ENCODE peak calls at places on chromosome 1, in six cellular contexts. One of them, this sample, is unnamed.

GRCh38 chr1:160520999-160521398 is 2.1 kb downstream of the SLAMF6 start:
- DNase-seq in activated T-helper 1 cell treated with Interleukin-2 at 50 U/mL for 16 hours: no peak
- DNase-seq in activated CD4-positive, alpha-beta T cell treated with anti-CD3 and anti-CD28 coated beads, Interleukin-2, amount 10 ng/mL, durations not matched to agents 7 days and 5 days: no peak
- DNase-seq in stromal cell of bone marrow: no peak
- DNase-seq in GDM1: no peak
- DNase-seq in GM03348: no peak
- DNase-seq in this sample: no peak

GRCh38 chr1:85544689-85545203 is 35.8 kb upstream of the CCN1 start:
- DNase-seq in activated T-helper 1 cell treated with Interleukin-2 at 50 U/mL for 16 hours: no peak
- DNase-seq in GM03348: peak
- DNase-seq in activated CD4-positive, alpha-beta T cell treated with anti-CD3 and anti-CD28 coated beads, Interleukin-2, amount 10 ng/mL, durations not matched to agents 7 days and 5 days: no peak
- DNase-seq in GDM1: no peak
- DNase-seq in stromal cell of bone marrow: peak
- DNase-seq in this sample: no peak

GRCh38 chr1:216721878-216722277 is 1.4 kb downstream of the ESRRG start:
- DNase-seq in GM03348: no peak
- DNase-seq in GDM1: no peak
- DNase-seq in activated T-helper 1 cell treated with Interleukin-2 at 50 U/mL for 16 hours: no peak
- DNase-seq in stromal cell of bone marrow: no peak
- DNase-seq in activated CD4-positive, alpha-beta T cell treated with anti-CD3 and anti-CD28 coated beads, Interleukin-2, amount 10 ng/mL, durations not matched to agents 7 days and 5 days: no peak
- DNase-seq in this sample: no peak

GRCh38 chr1:156241311-156241811 is 623 bp upstream of the BGLAP start:
- DNase-seq in GM03348: peak
- DNase-seq in activated CD4-positive, alpha-beta T cell treated with anti-CD3 and anti-CD28 coated beads, Interleukin-2, amount 10 ng/mL, durations not matched to agents 7 days and 5 days: no peak
- DNase-seq in GDM1: no peak
- DNase-seq in stromal cell of bone marrow: peak
- DNase-seq in activated T-helper 1 cell treated with Interleukin-2 at 50 U/mL for 16 hours: no peak
- DNase-seq in this sample: no peak

GRCh38 chr1:241641748-241642592 is 1.8 kb upstream of the CHML start:
- DNase-seq in GDM1: no peak
- DNase-seq in stromal cell of bone marrow: no peak
- DNase-seq in activated CD4-positive, alpha-beta T cell treated with anti-CD3 and anti-CD28 coated beads, Interleukin-2, amount 10 ng/mL, durations not matched to agents 7 days and 5 days: no peak
- DNase-seq in GM03348: no peak
- DNase-seq in activated T-helper 1 cell treated with Interleukin-2 at 50 U/mL for 16 hours: no peak
- DNase-seq in this sample: no peak

GRCh38 chr1:101257500-101258325 is 20.9 kb downstream of the S1PR1 start:
- DNase-seq in GM03348: no peak
- DNase-seq in GDM1: peak
- DNase-seq in stromal cell of bone marrow: no peak
- DNase-seq in activated T-helper 1 cell treated with Interleukin-2 at 50 U/mL for 16 hours: no peak
- DNase-seq in activated CD4-positive, alpha-beta T cell treated with anti-CD3 and anti-CD28 coated beads, Interleukin-2, amount 10 ng/mL, durations not matched to agents 7 days and 5 days: peak
- DNase-seq in this sample: no peak

GRCh38 chr1:200099040-200099439 is 71.5 kb downstream of the NR5A2 start:
- DNase-seq in stromal cell of bone marrow: no peak
- DNase-seq in GM03348: peak
- DNase-seq in GDM1: no peak
- DNase-seq in activated CD4-positive, alpha-beta T cell treated with anti-CD3 and anti-CD28 coated beads, Interleukin-2, amount 10 ng/mL, durations not matched to agents 7 days and 5 days: no peak
- DNase-seq in activated T-helper 1 cell treated with Interleukin-2 at 50 U/mL for 16 hours: no peak
- DNase-seq in this sample: no peak

GRCh38 chr1:86774305-86775304 is 70.2 kb downstream of the SH3GLB1 start:
- DNase-seq in GDM1: peak
- DNase-seq in GM03348: peak
- DNase-seq in activated CD4-positive, alpha-beta T cell treated with anti-CD3 and anti-CD28 coated beads, Interleukin-2, amount 10 ng/mL, durations not matched to agents 7 days and 5 days: peak
- DNase-seq in stromal cell of bone marrow: peak
- DNase-seq in activated T-helper 1 cell treated with Interleukin-2 at 50 U/mL for 16 hours: no peak
- DNase-seq in this sample: no peak

GRCh38 chr1:216836316-216836715 is 113.1 kb upstream of the ESRRG start:
- DNase-seq in activated CD4-positive, alpha-beta T cell treated with anti-CD3 and anti-CD28 coated beads, Interleukin-2, amount 10 ng/mL, durations not matched to agents 7 days and 5 days: no peak
- DNase-seq in GM03348: no peak
- DNase-seq in activated T-helper 1 cell treated with Interleukin-2 at 50 U/mL for 16 hours: no peak
- DNase-seq in GDM1: no peak
- DNase-seq in stromal cell of bone marrow: no peak
- DNase-seq in this sample: no peak

GRCh38 chr1:182366596-182366995 is 25.0 kb downstream of the GLUL start:
- DNase-seq in stromal cell of bone marrow: no peak
- DNase-seq in GM03348: no peak
- DNase-seq in activated CD4-positive, alpha-beta T cell treated with anti-CD3 and anti-CD28 coated beads, Interleukin-2, amount 10 ng/mL, durations not matched to agents 7 days and 5 days: no peak
- DNase-seq in GDM1: no peak
- DNase-seq in activated T-helper 1 cell treated with Interleukin-2 at 50 U/mL for 16 hours: no peak
- DNase-seq in this sample: no peak

GRCh38 chr1:209595032-209595431 is 11.5 kb downstream of the CAMK1G start:
- DNase-seq in stromal cell of bone marrow: no peak
- DNase-seq in activated T-helper 1 cell treated with Interleukin-2 at 50 U/mL for 16 hours: no peak
- DNase-seq in activated CD4-positive, alpha-beta T cell treated with anti-CD3 and anti-CD28 coated beads, Interleukin-2, amount 10 ng/mL, durations not matched to agents 7 days and 5 days: no peak
- DNase-seq in GDM1: no peak
- DNase-seq in GM03348: no peak
- DNase-seq in this sample: no peak

GRCh38 chr1:120179420-120180348 is 3.4 kb upstream of the SEC22B start:
- DNase-seq in stromal cell of bone marrow: peak
- DNase-seq in GDM1: no peak
- DNase-seq in activated CD4-positive, alpha-beta T cell treated with anti-CD3 and anti-CD28 coated beads, Interleukin-2, amount 10 ng/mL, durations not matched to agents 7 days and 5 days: no peak
- DNase-seq in GM03348: peak
- DNase-seq in activated T-helper 1 cell treated with Interleukin-2 at 50 U/mL for 16 hours: no peak
- DNase-seq in this sample: no peak

GRCh38 chr1:50735443-50735842 is 224.6 kb downstream of the FAF1 start:
- DNase-seq in activated CD4-positive, alpha-beta T cell treated with anti-CD3 and anti-CD28 coated beads, Interleukin-2, amount 10 ng/mL, durations not matched to agents 7 days and 5 days: no peak
- DNase-seq in stromal cell of bone marrow: peak
- DNase-seq in activated T-helper 1 cell treated with Interleukin-2 at 50 U/mL for 16 hours: no peak
- DNase-seq in GM03348: peak
- DNase-seq in GDM1: no peak
- DNase-seq in this sample: no peak

GRCh38 chr1:169112241-169112640 is 5.8 kb downstream of the ATP1B1 start:
- DNase-seq in GDM1: no peak
- DNase-seq in GM03348: no peak
- DNase-seq in stromal cell of bone marrow: no peak
- DNase-seq in activated T-helper 1 cell treated with Interleukin-2 at 50 U/mL for 16 hours: no peak
- DNase-seq in activated CD4-positive, alpha-beta T cell treated with anti-CD3 and anti-CD28 coated beads, Interleukin-2, amount 10 ng/mL, durations not matched to agents 7 days and 5 days: no peak
- DNase-seq in this sample: no peak

GRCh38 chr1:182175340-182176068 is 114.0 kb upstream of the ZNF648 start:
- DNase-seq in stromal cell of bone marrow: no peak
- DNase-seq in activated CD4-positive, alpha-beta T cell treated with anti-CD3 and anti-CD28 coated beads, Interleukin-2, amount 10 ng/mL, durations not matched to agents 7 days and 5 days: no peak
- DNase-seq in activated T-helper 1 cell treated with Interleukin-2 at 50 U/mL for 16 hours: no peak
- DNase-seq in GDM1: no peak
- DNase-seq in GM03348: no peak
- DNase-seq in this sample: no peak

GRCh38 chr1:200319143-200319542 is 90.7 kb downstream of the ZNF281 start:
- DNase-seq in stromal cell of bone marrow: no peak
- DNase-seq in activated CD4-positive, alpha-beta T cell treated with anti-CD3 and anti-CD28 coated beads, Interleukin-2, amount 10 ng/mL, durations not matched to agents 7 days and 5 days: no peak
- DNase-seq in GM03348: no peak
- DNase-seq in activated T-helper 1 cell treated with Interleukin-2 at 50 U/mL for 16 hours: no peak
- DNase-seq in GDM1: no peak
- DNase-seq in this sample: no peak

GRCh38 chr1:93598861-93599439 is 82.7 kb downstream of the BCAR3 start:
- DNase-seq in stromal cell of bone marrow: no peak
- DNase-seq in activated T-helper 1 cell treated with Interleukin-2 at 50 U/mL for 16 hours: no peak
- DNase-seq in GM03348: no peak
- DNase-seq in GDM1: no peak
- DNase-seq in activated CD4-positive, alpha-beta T cell treated with anti-CD3 and anti-CD28 coated beads, Interleukin-2, amount 10 ng/mL, durations not matched to agents 7 days and 5 days: no peak
- DNase-seq in this sample: no peak

GRCh38 chr1:31651766-31652165 is 7.1 kb upstream of the PEF1 start:
- DNase-seq in activated CD4-positive, alpha-beta T cell treated with anti-CD3 and anti-CD28 coated beads, Interleukin-2, amount 10 ng/mL, durations not matched to agents 7 days and 5 days: no peak
- DNase-seq in stromal cell of bone marrow: no peak
- DNase-seq in GM03348: no peak
- DNase-seq in GDM1: no peak
- DNase-seq in activated T-helper 1 cell treated with Interleukin-2 at 50 U/mL for 16 hours: no peak
- DNase-seq in this sample: no peak

GRCh38 chr1:1084372-1085170 is 10.5 kb upstream of the RNF223 start:
- DNase-seq in activated CD4-positive, alpha-beta T cell treated with anti-CD3 and anti-CD28 coated beads, Interleukin-2, amount 10 ng/mL, durations not matched to agents 7 days and 5 days: peak
- DNase-seq in stromal cell of bone marrow: no peak
- DNase-seq in GM03348: no peak
- DNase-seq in activated T-helper 1 cell treated with Interleukin-2 at 50 U/mL for 16 hours: no peak
- DNase-seq in GDM1: no peak
- DNase-seq in this sample: no peak